ENCODE peak calls at places on chromosomes 5 and 9, in seven cellular contexts. One of them, this sample, is unnamed.

GRCh38 chr9:7844283-7844682 is 44.7 kb upstream of the DMAC1 start:
- DNase-seq in effector CD8-positive, alpha-beta T cell: no peak
- DNase-seq in activated CD8-positive, alpha-beta memory T cell treated with anti-CD3 and anti-CD28 coated beads for 48 hours: no peak
- DNase-seq in NAMALWA: peak; percentile 54
- DNase-seq in NCI-H1105: no peak
- DNase-seq in dorsolateral prefrontal cortex: no peak
- DNase-seq in fibroblast of the conjunctiva: no peak
- DNase-seq in this sample: no peak

GRCh38 chr9:84169240-84169639 is 171.3 kb downstream of the SLC28A3 start:
- DNase-seq in NCI-H1105: no peak
- DNase-seq in dorsolateral prefrontal cortex: no peak
- DNase-seq in activated CD8-positive, alpha-beta memory T cell treated with anti-CD3 and anti-CD28 coated beads for 48 hours: no peak
- DNase-seq in fibroblast of the conjunctiva: no peak
- DNase-seq in NAMALWA: no peak
- DNase-seq in effector CD8-positive, alpha-beta T cell: no peak
- DNase-seq in this sample: no peak

GRCh38 chr5:40781843-40782409 is 16.2 kb downstream of the PRKAA1 start:
- DNase-seq in dorsolateral prefrontal cortex: no peak
- DNase-seq in fibroblast of the conjunctiva: peak; percentile 55
- DNase-seq in NCI-H1105: no peak
- DNase-seq in effector CD8-positive, alpha-beta T cell: no peak
- DNase-seq in NAMALWA: no peak
- DNase-seq in activated CD8-positive, alpha-beta memory T cell treated with anti-CD3 and anti-CD28 coated beads for 48 hours: no peak
- DNase-seq in this sample: no peak

GRCh38 chr5:34918025-34918424 is 2.5 kb downstream of the BRIX1 start:
- DNase-seq in NCI-H1105: no peak
- DNase-seq in effector CD8-positive, alpha-beta T cell: no peak
- DNase-seq in NAMALWA: no peak
- DNase-seq in fibroblast of the conjunctiva: no peak
- DNase-seq in activated CD8-positive, alpha-beta memory T cell treated with anti-CD3 and anti-CD28 coated beads for 48 hours: no peak
- DNase-seq in dorsolateral prefrontal cortex: no peak
- DNase-seq in this sample: no peak

GRCh38 chr9:125829743-125830142 is 82.6 kb downstream of the PBX3 start:
- DNase-seq in activated CD8-positive, alpha-beta memory T cell treated with anti-CD3 and anti-CD28 coated beads for 48 hours: no peak
- DNase-seq in NCI-H1105: no peak
- DNase-seq in effector CD8-positive, alpha-beta T cell: peak; percentile 15
- DNase-seq in dorsolateral prefrontal cortex: no peak
- DNase-seq in NAMALWA: peak; percentile 71
- DNase-seq in fibroblast of the conjunctiva: no peak
- DNase-seq in this sample: no peak

GRCh38 chr9:129923589-129923988 is 88.3 kb downstream of the USP20 start:
- DNase-seq in NCI-H1105: no peak
- DNase-seq in activated CD8-positive, alpha-beta memory T cell treated with anti-CD3 and anti-CD28 coated beads for 48 hours: no peak
- DNase-seq in dorsolateral prefrontal cortex: no peak
- DNase-seq in NAMALWA: no peak
- DNase-seq in fibroblast of the conjunctiva: no peak
- DNase-seq in effector CD8-positive, alpha-beta T cell: no peak
- DNase-seq in this sample: no peak

GRCh38 chr9:16100596-16101091 is 547.8 kb downstream of the CCDC171 start:
- DNase-seq in fibroblast of the conjunctiva: peak; percentile 49
- DNase-seq in effector CD8-positive, alpha-beta T cell: no peak
- DNase-seq in activated CD8-positive, alpha-beta memory T cell treated with anti-CD3 and anti-CD28 coated beads for 48 hours: no peak
- DNase-seq in NAMALWA: no peak
- DNase-seq in NCI-H1105: no peak
- DNase-seq in dorsolateral prefrontal cortex: no peak
- DNase-seq in this sample: no peak

GRCh38 chr5:26932238-26932637 is 106.1 kb downstream of the CDH9 start:
- DNase-seq in NAMALWA: no peak
- DNase-seq in activated CD8-positive, alpha-beta memory T cell treated with anti-CD3 and anti-CD28 coated beads for 48 hours: no peak
- DNase-seq in NCI-H1105: no peak
- DNase-seq in effector CD8-positive, alpha-beta T cell: no peak
- DNase-seq in dorsolateral prefrontal cortex: no peak
- DNase-seq in fibroblast of the conjunctiva: no peak
- DNase-seq in this sample: no peak

GRCh38 chr5:144267961-144268513 is 97.4 kb downstream of the KCTD16 start:
- DNase-seq in activated CD8-positive, alpha-beta memory T cell treated with anti-CD3 and anti-CD28 coated beads for 48 hours: no peak
- DNase-seq in effector CD8-positive, alpha-beta T cell: no peak
- DNase-seq in NAMALWA: no peak
- DNase-seq in dorsolateral prefrontal cortex: no peak
- DNase-seq in fibroblast of the conjunctiva: no peak
- DNase-seq in NCI-H1105: peak; percentile 10
- DNase-seq in this sample: no peak

This sample was measured in NCI-H1436 treated with DMSO at 0.1 percent for 48 hours.